ENCODE peak calls at places on chromosomes 12 and 14, in ten cellular contexts. One of them, this sample, is unnamed.

GRCh38 chr14:23469906-23470403 is 452 bp downstream of the NGDN start:
- DNase-seq in NCI-H2171: no peak
- DNase-seq in stimulated activated CD8-positive, alpha-beta memory T cell treated with anti-CD3 and anti-CD28 coated beads, Interleukin-15, amount 100 ng/mL, for 1 hour: no peak
- DNase-seq in RWPE1: no peak
- DNase-seq in Caco-2: no peak
- DNase-seq in fibroblast of mammary gland: peak
- DNase-seq in M059J: no peak
- DNase-seq in NCI-H748 treated with DMSO at 0.1 percent for 48 hours: no peak
- DNase-seq in activated CD4-positive, alpha-beta memory T cell treated with anti-CD3 and anti-CD28 coated beads for 36 hours: no peak
- DNase-seq in effector memory CD8-positive, alpha-beta T cell: no peak
- DNase-seq in this sample: no peak

GRCh38 chr12:58882796-58883195 is 37.5 kb downstream of the LRIG3 start:
- DNase-seq in NCI-H2171: no peak
- DNase-seq in stimulated activated CD8-positive, alpha-beta memory T cell treated with anti-CD3 and anti-CD28 coated beads, Interleukin-15, amount 100 ng/mL, for 1 hour: no peak
- DNase-seq in RWPE1: no peak
- DNase-seq in Caco-2: no peak
- DNase-seq in fibroblast of mammary gland: no peak
- DNase-seq in M059J: no peak
- DNase-seq in NCI-H748 treated with DMSO at 0.1 percent for 48 hours: peak
- DNase-seq in activated CD4-positive, alpha-beta memory T cell treated with anti-CD3 and anti-CD28 coated beads for 36 hours: no peak
- DNase-seq in effector memory CD8-positive, alpha-beta T cell: no peak
- DNase-seq in this sample: peak

GRCh38 chr14:33488547-33488946 is 462.3 kb downstream of the EGLN3 start:
- DNase-seq in NCI-H2171: no peak
- DNase-seq in stimulated activated CD8-positive, alpha-beta memory T cell treated with anti-CD3 and anti-CD28 coated beads, Interleukin-15, amount 100 ng/mL, for 1 hour: no peak
- DNase-seq in RWPE1: no peak
- DNase-seq in Caco-2: no peak
- DNase-seq in fibroblast of mammary gland: no peak
- DNase-seq in M059J: no peak
- DNase-seq in NCI-H748 treated with DMSO at 0.1 percent for 48 hours: no peak
- DNase-seq in activated CD4-positive, alpha-beta memory T cell treated with anti-CD3 and anti-CD28 coated beads for 36 hours: no peak
- DNase-seq in effector memory CD8-positive, alpha-beta T cell: no peak
- DNase-seq in this sample: no peak

GRCh38 chr14:33454707-33455106 is 496.2 kb downstream of the EGLN3 start:
- DNase-seq in NCI-H2171: no peak
- DNase-seq in stimulated activated CD8-positive, alpha-beta memory T cell treated with anti-CD3 and anti-CD28 coated beads, Interleukin-15, amount 100 ng/mL, for 1 hour: no peak
- DNase-seq in RWPE1: no peak
- DNase-seq in Caco-2: no peak
- DNase-seq in fibroblast of mammary gland: no peak
- DNase-seq in M059J: no peak
- DNase-seq in NCI-H748 treated with DMSO at 0.1 percent for 48 hours: no peak
- DNase-seq in activated CD4-positive, alpha-beta memory T cell treated with anti-CD3 and anti-CD28 coated beads for 36 hours: no peak
- DNase-seq in effector memory CD8-positive, alpha-beta T cell: no peak
- DNase-seq in this sample: no peak

GRCh38 chr14:70281938-70282337 is 77.5 kb downstream of the COX16 start:
- DNase-seq in NCI-H2171: no peak
- DNase-seq in stimulated activated CD8-positive, alpha-beta memory T cell treated with anti-CD3 and anti-CD28 coated beads, Interleukin-15, amount 100 ng/mL, for 1 hour: no peak
- DNase-seq in RWPE1: no peak
- DNase-seq in Caco-2: no peak
- DNase-seq in fibroblast of mammary gland: no peak
- DNase-seq in M059J: no peak
- DNase-seq in NCI-H748 treated with DMSO at 0.1 percent for 48 hours: no peak
- DNase-seq in activated CD4-positive, alpha-beta memory T cell treated with anti-CD3 and anti-CD28 coated beads for 36 hours: no peak
- DNase-seq in effector memory CD8-positive, alpha-beta T cell: no peak
- DNase-seq in this sample: no peak

GRCh38 chr12:59182191-59182590 is 261.9 kb upstream of the LRIG3 start:
- DNase-seq in NCI-H2171: no peak
- DNase-seq in stimulated activated CD8-positive, alpha-beta memory T cell treated with anti-CD3 and anti-CD28 coated beads, Interleukin-15, amount 100 ng/mL, for 1 hour: no peak
- DNase-seq in RWPE1: no peak
- DNase-seq in Caco-2: no peak
- DNase-seq in fibroblast of mammary gland: peak
- DNase-seq in M059J: peak
- DNase-seq in NCI-H748 treated with DMSO at 0.1 percent for 48 hours: no peak
- DNase-seq in activated CD4-positive, alpha-beta memory T cell treated with anti-CD3 and anti-CD28 coated beads for 36 hours: peak
- DNase-seq in effector memory CD8-positive, alpha-beta T cell: no peak
- DNase-seq in this sample: no peak

GRCh38 chr12:29591140-29592020 is 93.9 kb upstream of the OVCH1 start:
- DNase-seq in NCI-H2171: no peak
- DNase-seq in stimulated activated CD8-positive, alpha-beta memory T cell treated with anti-CD3 and anti-CD28 coated beads, Interleukin-15, amount 100 ng/mL, for 1 hour: no peak
- DNase-seq in RWPE1: no peak
- DNase-seq in Caco-2: peak
- DNase-seq in fibroblast of mammary gland: peak
- DNase-seq in M059J: peak
- DNase-seq in NCI-H748 treated with DMSO at 0.1 percent for 48 hours: no peak
- DNase-seq in activated CD4-positive, alpha-beta memory T cell treated with anti-CD3 and anti-CD28 coated beads for 36 hours: no peak
- DNase-seq in effector memory CD8-positive, alpha-beta T cell: no peak
- DNase-seq in this sample: no peak

GRCh38 chr14:24941719-24942118 is 108.2 kb downstream of the STXBP6 start:
- DNase-seq in NCI-H2171: peak
- DNase-seq in stimulated activated CD8-positive, alpha-beta memory T cell treated with anti-CD3 and anti-CD28 coated beads, Interleukin-15, amount 100 ng/mL, for 1 hour: no peak
- DNase-seq in RWPE1: no peak
- DNase-seq in Caco-2: no peak
- DNase-seq in fibroblast of mammary gland: no peak
- DNase-seq in M059J: no peak
- DNase-seq in NCI-H748 treated with DMSO at 0.1 percent for 48 hours: peak
- DNase-seq in activated CD4-positive, alpha-beta memory T cell treated with anti-CD3 and anti-CD28 coated beads for 36 hours: no peak
- DNase-seq in effector memory CD8-positive, alpha-beta T cell: no peak
- DNase-seq in this sample: no peak

GRCh38 chr14:37707716-37708115 is 112.3 kb downstream of the TTC6 start:
- DNase-seq in NCI-H2171: no peak
- DNase-seq in stimulated activated CD8-positive, alpha-beta memory T cell treated with anti-CD3 and anti-CD28 coated beads, Interleukin-15, amount 100 ng/mL, for 1 hour: no peak
- DNase-seq in RWPE1: peak
- DNase-seq in Caco-2: no peak
- DNase-seq in fibroblast of mammary gland: no peak
- DNase-seq in M059J: no peak
- DNase-seq in NCI-H748 treated with DMSO at 0.1 percent for 48 hours: no peak
- DNase-seq in activated CD4-positive, alpha-beta memory T cell treated with anti-CD3 and anti-CD28 coated beads for 36 hours: no peak
- DNase-seq in effector memory CD8-positive, alpha-beta T cell: no peak
- DNase-seq in this sample: no peak

GRCh38 chr14:77965919-77966435 is 166.1 kb downstream of the ADCK1 start:
- DNase-seq in NCI-H2171: no peak
- DNase-seq in stimulated activated CD8-positive, alpha-beta memory T cell treated with anti-CD3 and anti-CD28 coated beads, Interleukin-15, amount 100 ng/mL, for 1 hour: no peak
- DNase-seq in RWPE1: peak
- DNase-seq in Caco-2: no peak
- DNase-seq in fibroblast of mammary gland: peak
- DNase-seq in M059J: peak
- DNase-seq in NCI-H748 treated with DMSO at 0.1 percent for 48 hours: peak
- DNase-seq in activated CD4-positive, alpha-beta memory T cell treated with anti-CD3 and anti-CD28 coated beads for 36 hours: peak
- DNase-seq in effector memory CD8-positive, alpha-beta T cell: no peak
- DNase-seq in this sample: no peak

GRCh38 chr14:60092516-60092915 is 793 bp downstream of the PCNX4 start:
- DNase-seq in NCI-H2171: no peak
- DNase-seq in stimulated activated CD8-positive, alpha-beta memory T cell treated with anti-CD3 and anti-CD28 coated beads, Interleukin-15, amount 100 ng/mL, for 1 hour: no peak
- DNase-seq in RWPE1: peak
- DNase-seq in Caco-2: peak
- DNase-seq in fibroblast of mammary gland: peak
- DNase-seq in M059J: peak
- DNase-seq in NCI-H748 treated with DMSO at 0.1 percent for 48 hours: peak
- DNase-seq in activated CD4-positive, alpha-beta memory T cell treated with anti-CD3 and anti-CD28 coated beads for 36 hours: peak
- DNase-seq in effector memory CD8-positive, alpha-beta T cell: peak
- DNase-seq in this sample: peak

GRCh38 chr14:82911930-82912329 is 1378.3 kb upstream of the SEL1L start:
- DNase-seq in NCI-H2171: no peak
- DNase-seq in stimulated activated CD8-positive, alpha-beta memory T cell treated with anti-CD3 and anti-CD28 coated beads, Interleukin-15, amount 100 ng/mL, for 1 hour: no peak
- DNase-seq in RWPE1: no peak
- DNase-seq in Caco-2: no peak
- DNase-seq in fibroblast of mammary gland: no peak
- DNase-seq in M059J: no peak
- DNase-seq in NCI-H748 treated with DMSO at 0.1 percent for 48 hours: no peak
- DNase-seq in activated CD4-positive, alpha-beta memory T cell treated with anti-CD3 and anti-CD28 coated beads for 36 hours: no peak
- DNase-seq in effector memory CD8-positive, alpha-beta T cell: no peak
- DNase-seq in this sample: no peak

GRCh38 chr12:121240484-121241202 is 30.7 kb downstream of the P2RX4 start:
- DNase-seq in NCI-H2171: no peak
- DNase-seq in stimulated activated CD8-positive, alpha-beta memory T cell treated with anti-CD3 and anti-CD28 coated beads, Interleukin-15, amount 100 ng/mL, for 1 hour: peak
- DNase-seq in RWPE1: no peak
- DNase-seq in Caco-2: no peak
- DNase-seq in fibroblast of mammary gland: peak
- DNase-seq in M059J: no peak
- DNase-seq in NCI-H748 treated with DMSO at 0.1 percent for 48 hours: no peak
- DNase-seq in activated CD4-positive, alpha-beta memory T cell treated with anti-CD3 and anti-CD28 coated beads for 36 hours: peak
- DNase-seq in effector memory CD8-positive, alpha-beta T cell: peak
- DNase-seq in this sample: no peak